ENCODE peak calls at places on chromosomes 12 and 14, in seven cellular contexts. One of them, this sample, is unnamed.

GRCh38 chr12:76945867-76946266 is 67.0 kb upstream of the CSRP2 start:
- DNase-seq in fibroblast of mammary gland: peak; percentile 29
- DNase-seq in activated gamma-delta T cell treated with anti-CD3 and anti-CD28 coated beads, Interleukin-2, amount 50 U/mL, for 16 hours: no peak
- DNase-seq in posterior vena cava: no peak
- DNase-seq in neuronal stem cell: no peak
- DNase-seq in skeletal muscle cell: no peak
- DNase-seq in psoas muscle: no peak
- DNase-seq in this sample: no peak

GRCh38 chr12:67789266-67789665 is 140.7 kb downstream of the DYRK2 start:
- DNase-seq in fibroblast of mammary gland: no peak
- DNase-seq in activated gamma-delta T cell treated with anti-CD3 and anti-CD28 coated beads, Interleukin-2, amount 50 U/mL, for 16 hours: no peak
- DNase-seq in posterior vena cava: no peak
- DNase-seq in neuronal stem cell: no peak
- DNase-seq in skeletal muscle cell: no peak
- DNase-seq in psoas muscle: no peak
- DNase-seq in this sample: no peak

GRCh38 chr12:53659011-53659551 is 16.8 kb downstream of the ATP5MC2 start:
- DNase-seq in fibroblast of mammary gland: peak; percentile 67
- DNase-seq in activated gamma-delta T cell treated with anti-CD3 and anti-CD28 coated beads, Interleukin-2, amount 50 U/mL, for 16 hours: no peak
- DNase-seq in posterior vena cava: no peak
- DNase-seq in neuronal stem cell: peak; percentile 71
- DNase-seq in skeletal muscle cell: peak; percentile 73
- DNase-seq in psoas muscle: no peak
- DNase-seq in this sample: no peak

GRCh38 chr14:54599932-54600331 is 33.0 kb downstream of the SAMD4A start:
- DNase-seq in fibroblast of mammary gland: peak; percentile 37
- DNase-seq in activated gamma-delta T cell treated with anti-CD3 and anti-CD28 coated beads, Interleukin-2, amount 50 U/mL, for 16 hours: no peak
- DNase-seq in posterior vena cava: no peak
- DNase-seq in neuronal stem cell: no peak
- DNase-seq in skeletal muscle cell: no peak
- DNase-seq in psoas muscle: no peak
- DNase-seq in this sample: no peak

GRCh38 chr14:54680636-54681035 is 113.7 kb downstream of the SAMD4A start:
- DNase-seq in fibroblast of mammary gland: no peak
- DNase-seq in activated gamma-delta T cell treated with anti-CD3 and anti-CD28 coated beads, Interleukin-2, amount 50 U/mL, for 16 hours: no peak
- DNase-seq in posterior vena cava: no peak
- DNase-seq in neuronal stem cell: no peak
- DNase-seq in skeletal muscle cell: no peak
- DNase-seq in psoas muscle: no peak
- DNase-seq in this sample: no peak

GRCh38 chr12:7934560-7935463 is 1.2 kb downstream of the SLC2A3 start:
- DNase-seq in fibroblast of mammary gland: no peak
- DNase-seq in activated gamma-delta T cell treated with anti-CD3 and anti-CD28 coated beads, Interleukin-2, amount 50 U/mL, for 16 hours: no peak
- DNase-seq in posterior vena cava: no peak
- DNase-seq in neuronal stem cell: no peak
- DNase-seq in skeletal muscle cell: no peak
- DNase-seq in psoas muscle: no peak
- DNase-seq in this sample: no peak

GRCh38 chr14:100586153-100586519 is 1.1 kb downstream of the BEGAIN start:
- DNase-seq in fibroblast of mammary gland: no peak
- DNase-seq in activated gamma-delta T cell treated with anti-CD3 and anti-CD28 coated beads, Interleukin-2, amount 50 U/mL, for 16 hours: no peak
- DNase-seq in posterior vena cava: peak; percentile 69
- DNase-seq in neuronal stem cell: no peak
- DNase-seq in skeletal muscle cell: peak; percentile 4
- DNase-seq in psoas muscle: peak; percentile 45
- DNase-seq in this sample: no peak

GRCh38 chr12:70520847-70521246 is 116.4 kb downstream of the PTPRB start:
- DNase-seq in fibroblast of mammary gland: no peak
- DNase-seq in activated gamma-delta T cell treated with anti-CD3 and anti-CD28 coated beads, Interleukin-2, amount 50 U/mL, for 16 hours: no peak
- DNase-seq in posterior vena cava: no peak
- DNase-seq in neuronal stem cell: no peak
- DNase-seq in skeletal muscle cell: no peak
- DNase-seq in psoas muscle: no peak
- DNase-seq in this sample: no peak

GRCh38 chr12:78229491-78230209 is 399.0 kb downstream of the NAV3 start:
- DNase-seq in fibroblast of mammary gland: peak; percentile 69
- DNase-seq in activated gamma-delta T cell treated with anti-CD3 and anti-CD28 coated beads, Interleukin-2, amount 50 U/mL, for 16 hours: no peak
- DNase-seq in posterior vena cava: no peak
- DNase-seq in neuronal stem cell: peak; percentile 30
- DNase-seq in skeletal muscle cell: peak; percentile 12
- DNase-seq in psoas muscle: no peak
- DNase-seq in this sample: no peak

GRCh38 chr14:24296341-24297157 is 3.0 kb downstream of the DHRS1 start:
- DNase-seq in fibroblast of mammary gland: peak; percentile 96
- DNase-seq in activated gamma-delta T cell treated with anti-CD3 and anti-CD28 coated beads, Interleukin-2, amount 50 U/mL, for 16 hours: peak; percentile 57
- DNase-seq in posterior vena cava: no peak
- DNase-seq in neuronal stem cell: peak; percentile 40
- DNase-seq in skeletal muscle cell: peak; percentile 86
- DNase-seq in psoas muscle: peak; percentile 67
- DNase-seq in this sample: no peak

GRCh38 chr14:56482306-56482705 is 97.3 kb upstream of the TMEM260 start:
- DNase-seq in fibroblast of mammary gland: peak; percentile 17
- DNase-seq in activated gamma-delta T cell treated with anti-CD3 and anti-CD28 coated beads, Interleukin-2, amount 50 U/mL, for 16 hours: no peak
- DNase-seq in posterior vena cava: no peak
- DNase-seq in neuronal stem cell: no peak
- DNase-seq in skeletal muscle cell: no peak
- DNase-seq in psoas muscle: no peak
- DNase-seq in this sample: no peak

GRCh38 chr14:52263190-52263589 is 4.3 kb upstream of the PTGDR start:
- DNase-seq in fibroblast of mammary gland: no peak
- DNase-seq in activated gamma-delta T cell treated with anti-CD3 and anti-CD28 coated beads, Interleukin-2, amount 50 U/mL, for 16 hours: no peak
- DNase-seq in posterior vena cava: no peak
- DNase-seq in neuronal stem cell: no peak
- DNase-seq in skeletal muscle cell: no peak
- DNase-seq in psoas muscle: no peak
- DNase-seq in this sample: no peak

GRCh38 chr12:27907766-27908165 is 64.8 kb downstream of the PTHLH start:
- DNase-seq in fibroblast of mammary gland: no peak
- DNase-seq in activated gamma-delta T cell treated with anti-CD3 and anti-CD28 coated beads, Interleukin-2, amount 50 U/mL, for 16 hours: no peak
- DNase-seq in posterior vena cava: no peak
- DNase-seq in neuronal stem cell: no peak
- DNase-seq in skeletal muscle cell: no peak
- DNase-seq in psoas muscle: no peak
- DNase-seq in this sample: no peak

GRCh38 chr12:102959391-102959790 is 1.9 kb downstream of the ASCL1 start:
- DNase-seq in fibroblast of mammary gland: no peak
- DNase-seq in activated gamma-delta T cell treated with anti-CD3 and anti-CD28 coated beads, Interleukin-2, amount 50 U/mL, for 16 hours: no peak
- DNase-seq in posterior vena cava: no peak
- DNase-seq in neuronal stem cell: no peak
- DNase-seq in skeletal muscle cell: no peak
- DNase-seq in psoas muscle: no peak
- DNase-seq in this sample: no peak

GRCh38 chr14:32077081-32078029 is at the start of gene ARHGAP5:
- DNase-seq in fibroblast of mammary gland: peak; percentile 30
- DNase-seq in activated gamma-delta T cell treated with anti-CD3 and anti-CD28 coated beads, Interleukin-2, amount 50 U/mL, for 16 hours: peak; percentile 9
- DNase-seq in posterior vena cava: peak; percentile 87
- DNase-seq in neuronal stem cell: peak; percentile 67
- DNase-seq in skeletal muscle cell: no peak
- DNase-seq in psoas muscle: no peak
- DNase-seq in this sample: peak; percentile 95

GRCh38 chr12:109736552-109737108 is 23.0 kb downstream of the FAM222A start:
- DNase-seq in fibroblast of mammary gland: peak; percentile 49
- DNase-seq in activated gamma-delta T cell treated with anti-CD3 and anti-CD28 coated beads, Interleukin-2, amount 50 U/mL, for 16 hours: no peak
- DNase-seq in posterior vena cava: peak; percentile 76
- DNase-seq in neuronal stem cell: peak; percentile 83
- DNase-seq in skeletal muscle cell: peak; percentile 23
- DNase-seq in psoas muscle: peak; percentile 30
- DNase-seq in this sample: no peak

GRCh38 chr12:57735952-57736742 is 2.4 kb downstream of the AGAP2 start:
- DNase-seq in fibroblast of mammary gland: peak; percentile 34
- DNase-seq in activated gamma-delta T cell treated with anti-CD3 and anti-CD28 coated beads, Interleukin-2, amount 50 U/mL, for 16 hours: no peak
- DNase-seq in posterior vena cava: peak; percentile 79
- DNase-seq in neuronal stem cell: no peak
- DNase-seq in skeletal muscle cell: no peak
- DNase-seq in psoas muscle: no peak
- DNase-seq in this sample: no peak

GRCh38 chr14:57060276-57060956 is 208.3 kb downstream of the EXOC5 start:
- DNase-seq in fibroblast of mammary gland: peak; percentile 6
- DNase-seq in activated gamma-delta T cell treated with anti-CD3 and anti-CD28 coated beads, Interleukin-2, amount 50 U/mL, for 16 hours: no peak
- DNase-seq in posterior vena cava: no peak
- DNase-seq in neuronal stem cell: no peak
- DNase-seq in skeletal muscle cell: no peak
- DNase-seq in psoas muscle: no peak
- DNase-seq in this sample: no peak